ENCODE peak calls at places on chromosomes 12 and 14, in four cellular contexts. K, N, Q and R are unnamed samples.
A peak's percentile ranks its signal among the peaks of the same experiment; 100 is the strongest.

GRCh38 chr12:107558141-107558815 is 127.3 kb upstream of the PWP1 start:
- DNase-seq in K (no peak), N (no peak), Q (peak; percentile 13), R (peak; percentile 35)

GRCh38 chr12:104057771-104058197 is 6.5 kb upstream of the HCFC2 start:
- DNase-seq in K (peak; percentile 53), N (no peak), Q (no peak), R (peak; percentile 75)

GRCh38 chr14:50813544-50813863 is 17.5 kb downstream of the NIN start:
- DNase-seq in K (no peak), N (no peak), Q (no peak), R (no peak)

GRCh38 chr14:68392393-68393085 is 400.3 kb downstream of the ZFP36L1 start:
- DNase-seq in K (no peak), N (peak; percentile 31), Q (no peak), R (no peak)

GRCh38 chr14:104715871-104716270 is 8.2 kb upstream of the ADSS1 start:
- DNase-seq in K (no peak), N (no peak), Q (no peak), R (no peak)

GRCh38 chr12:53965251-53966069 is 7.5 kb upstream of the HOXC11 start:
- DNase-seq in K (no peak), N (no peak), Q (peak; percentile 91), R (peak; percentile 91)

GRCh38 chr14:72898448-72898847 is 4.5 kb upstream of the DPF3 start:
- DNase-seq in K (no peak), N (no peak), Q (no peak), R (no peak)

GRCh38 chr12:75480469-75480949 is at the start of gene GLIPR1:
- DNase-seq in K (peak; percentile 93), N (peak; percentile 57), Q (no peak), R (peak; percentile 56)

GRCh38 chr14:76917158-76917596 is 91.0 kb downstream of the LRRC74A start:
- DNase-seq in K (peak; percentile 75), N (peak; percentile 65), Q (peak; percentile 87), R (peak; percentile 95)

DNA sequence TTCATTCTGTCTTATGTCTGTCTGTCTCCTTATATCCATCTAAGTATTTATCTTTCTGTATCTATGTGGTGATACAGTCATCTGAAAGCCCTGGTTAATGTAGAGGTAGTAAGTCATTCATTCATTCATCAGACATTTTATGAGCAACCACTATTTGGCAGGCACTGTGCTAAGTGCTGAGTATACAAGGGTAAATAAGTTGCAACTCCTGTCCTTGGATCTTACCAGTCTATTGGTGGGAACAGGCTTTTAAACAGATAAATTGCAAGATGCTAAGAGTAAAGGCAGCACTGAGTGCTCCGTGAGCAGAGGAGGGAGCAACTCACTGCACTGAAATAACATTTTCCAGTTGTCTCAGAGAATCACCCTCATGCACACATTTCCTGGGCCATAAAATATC is 68.6 kb downstream of the TMEM30B start:
- DNase-seq in K (no peak), N (no peak), Q (no peak), R (no peak)
- H3K27ac ChIP-seq in K (no peak overlapping the region), N (no peak overlapping the region), Q (no peak overlapping the region), R (no peak overlapping the region)

DNA sequence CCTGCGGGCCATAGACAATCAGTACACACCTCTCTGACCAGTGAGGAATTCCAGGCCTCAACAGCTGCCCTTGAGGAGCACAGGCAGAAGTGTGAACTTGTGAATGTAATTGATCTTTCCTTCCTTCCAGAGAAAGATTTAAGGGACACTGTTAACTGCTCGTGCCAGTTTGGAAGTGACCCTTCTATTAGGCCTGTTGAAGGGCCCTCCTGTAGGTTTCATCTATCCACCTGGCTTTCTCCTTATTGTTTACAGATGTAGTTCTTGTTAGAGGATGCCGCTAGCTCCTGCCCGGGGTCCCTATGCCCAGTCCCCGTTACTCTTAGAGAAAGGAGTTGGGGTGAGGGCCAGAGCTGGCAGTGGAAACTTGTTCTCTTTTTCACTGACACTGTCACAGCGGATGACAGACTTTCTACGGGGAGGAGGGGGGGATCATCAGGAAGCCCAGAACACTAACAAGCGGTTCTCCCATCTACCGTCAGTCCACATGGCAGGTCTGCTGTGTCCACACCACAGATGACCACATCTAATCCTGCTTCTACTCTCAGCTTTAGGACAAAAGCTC is 42.6 kb downstream of the SH2B3 start:
- DNase-seq in K (no peak), N (peak; percentile 16), Q (no peak), R (peak; percentile 39)
- H3K27ac ChIP-seq in K (no peak overlapping the region), N (peak overlapping the region; percentile 12), Q (no peak overlapping the region), R (no peak overlapping the region)

DNA sequence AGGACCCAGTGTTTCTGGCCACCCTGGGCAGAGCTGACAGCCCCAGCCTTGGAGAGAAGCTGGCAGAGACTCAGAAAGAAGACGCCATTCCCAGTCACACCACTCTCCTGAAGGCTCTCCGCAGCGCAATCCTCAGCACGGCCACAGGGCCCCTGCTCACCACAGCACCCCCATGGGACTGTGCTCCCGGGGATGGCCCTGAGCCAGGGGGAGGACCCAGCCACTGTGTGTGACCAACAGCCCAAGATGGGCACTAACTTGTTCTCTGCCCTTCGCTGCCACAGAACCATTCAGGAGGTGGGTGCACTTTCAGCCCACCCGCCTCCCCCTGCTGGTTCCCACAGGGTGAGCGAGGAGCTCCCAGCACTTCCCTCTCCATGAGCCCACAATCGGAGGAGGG is 57.1 kb downstream of the CCNK start:
- DNase-seq in K (no peak), N (no peak), Q (no peak), R (peak; percentile 77)
- H3K27ac ChIP-seq in K (no peak overlapping the region), N (peak overlapping the region; percentile 60), Q (no peak overlapping the region), R (no peak overlapping the region)

GRCh38 chr14:69667938-69668336 is 56.5 kb downstream of the SUSD6 start:
- DNase-seq in K (no peak), N (no peak), Q (no peak), R (no peak)

GRCh38 chr14:69664865-69665526 is 53.6 kb downstream of the SUSD6 start:
- DNase-seq in K (no peak), N (no peak), Q (no peak), R (no peak)

GRCh38 chr14:69665596-69665995 is 54.2 kb downstream of the SUSD6 start:
- DNase-seq in K (no peak), N (no peak), Q (no peak), R (no peak)

GRCh38 chr14:69666698-69667211 is 55.4 kb downstream of the SUSD6 start:
- DNase-seq in K (peak; percentile 83), N (no peak), Q (no peak), R (no peak)

GRCh38 chr14:69666112-69666511 is 54.7 kb downstream of the SUSD6 start:
- DNase-seq in K (peak; percentile 32), N (no peak), Q (no peak), R (no peak)
- H3K27ac ChIP-seq in K (no peak overlapping the region), N (peak overlapping the region; percentile 67), Q (no peak overlapping the region), R (no peak overlapping the region)

GRCh38 chr12:50188280-50188781 is 21.2 kb upstream of the CERS5 start:
- DNase-seq in K (no peak), N (no peak), Q (no peak), R (no peak)

GRCh38 chr12:50185975-50186663 is 18.9 kb upstream of the CERS5 start:
- DNase-seq in K (peak; percentile 92), N (no peak), Q (no peak), R (no peak)

GRCh38 chr12:50187084-50187900 is 20.1 kb upstream of the CERS5 start:
- DNase-seq in K (no peak), N (no peak), Q (no peak), R (no peak)

GRCh38 chr12:50185496-50185895 is 18.3 kb upstream of the CERS5 start:
- DNase-seq in K (no peak), N (no peak), Q (no peak), R (no peak)

DNA sequence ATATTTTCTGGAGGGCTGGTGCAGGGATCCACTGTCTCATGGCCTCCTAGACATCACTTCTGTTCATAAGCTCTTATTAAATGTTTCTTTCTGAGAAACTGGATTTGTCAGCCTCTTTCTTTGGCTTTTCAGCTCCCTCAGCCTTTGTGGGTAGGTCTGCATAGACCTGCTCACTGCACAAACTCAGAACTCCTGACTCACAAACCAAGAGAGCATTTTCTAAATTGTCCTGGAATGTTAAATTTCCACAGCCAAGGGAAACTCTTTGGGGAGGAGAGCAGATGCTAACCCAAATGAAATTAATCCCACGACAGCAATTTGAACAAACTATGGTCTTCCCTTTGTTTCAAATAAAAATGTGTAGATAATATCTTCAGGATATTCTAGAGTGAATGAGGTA is 19.5 kb upstream of the CERS5 start:
- DNase-seq in K (peak; percentile 16), N (no peak), Q (no peak), R (no peak)
- H3K27ac ChIP-seq in K (peak overlapping the region; percentile 90), N (no peak overlapping the region), Q (no peak overlapping the region), R (no peak overlapping the region)

DNA sequence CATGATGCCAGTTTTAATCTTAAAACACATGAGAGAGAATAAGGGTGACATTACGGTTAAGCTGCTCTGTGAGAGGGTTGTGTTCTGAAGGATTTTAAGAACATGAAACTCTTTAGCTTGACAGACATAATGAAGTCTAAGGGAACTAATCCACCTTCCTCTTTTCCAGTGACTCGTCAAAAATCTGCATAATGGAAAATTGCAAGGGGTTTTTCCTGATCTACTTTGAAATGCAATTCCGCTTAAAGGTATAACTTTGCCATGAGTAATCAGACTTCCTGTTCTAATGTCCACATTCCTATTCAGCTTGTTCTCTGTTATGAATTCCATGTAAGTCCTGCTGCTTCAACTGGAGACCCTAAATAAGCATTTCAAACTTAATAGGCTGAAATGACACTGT is at the start of gene ZNF705A:
- DNase-seq in K (peak; percentile 87), N (no peak), Q (no peak), R (no peak)
- H3K27ac ChIP-seq in K (peak within 1 kb of the TSS; percentile 90), N (peak within 1 kb of the TSS; percentile 14), Q (no peak within 1 kb of the TSS), R (no peak within 1 kb of the TSS)

GRCh38 chr14:71554323-71554722 is 377.9 kb upstream of the RGS6 start:
- DNase-seq in K (no peak), N (no peak), Q (no peak), R (no peak)
- H3K27ac ChIP-seq in K (no peak overlapping the region), N (no peak overlapping the region), Q (no peak overlapping the region), R (no peak overlapping the region)

DNA sequence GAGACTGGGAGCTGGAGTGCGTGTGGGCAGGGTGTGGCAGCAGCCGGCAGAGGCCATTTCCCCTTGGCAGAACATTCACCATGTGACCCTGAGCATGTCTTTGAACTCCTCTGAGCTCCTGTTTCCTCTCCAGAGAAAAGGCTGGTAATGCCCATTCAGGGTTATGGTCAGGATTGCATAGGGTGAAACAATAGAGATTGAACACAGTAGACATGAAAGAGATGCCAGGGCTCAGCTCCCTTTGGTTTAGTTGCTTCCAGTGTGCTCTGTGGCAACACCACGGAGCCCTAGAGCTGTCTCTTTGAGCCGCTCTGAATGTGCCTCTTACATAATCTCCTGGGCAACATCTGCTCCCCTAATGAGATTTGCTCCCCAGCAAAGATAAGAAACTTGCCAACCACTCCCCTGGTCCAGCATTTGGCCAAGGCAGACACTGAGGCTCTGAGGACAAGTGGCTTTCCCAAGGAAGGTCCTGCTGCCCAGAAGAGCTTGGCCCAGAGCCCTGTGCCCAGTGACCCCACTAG is 4.6 kb downstream of the IFI27 start:
- DNase-seq in K (peak; percentile 32), N (peak; percentile 34), Q (no peak), R (peak; percentile 13)
- H3K27ac ChIP-seq in K (no peak overlapping the region), N (peak overlapping the region; percentile 61), Q (no peak overlapping the region), R (no peak overlapping the region)

DNA sequence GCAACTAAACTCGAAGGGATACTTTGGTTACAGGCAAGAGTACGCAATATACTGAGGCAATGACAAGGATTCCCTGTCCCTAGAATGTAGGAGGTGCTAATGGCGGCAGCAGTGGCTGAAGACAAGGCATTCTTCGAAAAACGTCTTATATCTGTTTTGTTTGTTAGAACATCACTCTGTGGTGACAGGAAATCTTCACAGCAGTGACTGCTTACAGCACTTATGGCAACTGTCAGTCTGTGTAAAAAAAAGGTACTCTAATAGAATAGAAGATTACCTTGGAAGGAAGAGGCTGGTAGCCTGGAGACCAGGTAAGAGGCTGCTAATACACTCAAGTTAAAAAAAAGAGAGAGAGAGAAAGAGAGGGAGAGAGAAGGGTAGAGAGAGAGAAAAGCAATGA is 131.7 kb downstream of the ST8SIA1 start:
- DNase-seq in K (no peak), N (no peak), Q (no peak), R (no peak)
- H3K27ac ChIP-seq in K (no peak overlapping the region), N (no peak overlapping the region), Q (no peak overlapping the region), R (no peak overlapping the region)